ENCODE peak calls at places on chromosomes 16 and 17, in eight cellular contexts. J, Z, R, U, Y, V, L and M are unnamed samples.

GRCh38 chr16:4314532-4315184 is 1.2 kb upstream of the GLIS2 start:
- DNase-seq in R (peak), Z (no peak), V (no peak), J (no peak), U (no peak), L (no peak), Y (no peak), M (no peak)

GRCh38 chr16:23863511-23864422 is 28.0 kb downstream of the PRKCB start:
- DNase-seq in Z (no peak), U (no peak), J (no peak), Y (no peak), L (no peak), R (no peak), V (no peak), M (peak)

GRCh38 chr17:77885678-77886386 is 72.7 kb upstream of the TNRC6C start:
- DNase-seq in V (no peak), Y (no peak), Z (no peak), L (no peak), R (no peak), U (no peak), J (no peak), M (no peak)

GRCh38 chr16:48687421-48688038 is 77.5 kb upstream of the N4BP1 start:
- DNase-seq in Y (peak), U (peak), L (peak), Z (no peak), V (no peak), J (peak), R (peak), M (peak)

GRCh38 chr17:66569572-66569971 is 265.3 kb upstream of the CACNG5 start:
- DNase-seq in L (no peak), U (no peak), V (no peak), Y (no peak), Z (no peak), J (no peak), R (no peak), M (no peak)

GRCh38 chr17:75779250-75779986 is 5.2 kb upstream of the UNK start:
- DNase-seq in R (peak), Y (peak), Z (peak), U (peak), L (peak), J (peak), V (peak), M (peak)

GRCh38 chr16:27841911-27842310 is 221.6 kb downstream of the GSG1L start:
- DNase-seq in L (no peak), U (no peak), Y (no peak), Z (no peak), J (no peak), V (no peak), R (no peak), M (no peak)

GRCh38 chr17:73307130-73307529 is 4.7 kb downstream of the CDC42EP4 start:
- DNase-seq in Y (no peak), V (no peak), L (no peak), U (no peak), R (peak), J (peak), Z (no peak), M (no peak)

GRCh38 chr16:67364610-67365256 is 28.6 kb downstream of the TPPP3 start:
- DNase-seq in J (no peak), R (peak), Z (no peak), U (no peak), V (no peak), L (no peak), Y (no peak), M (no peak)

GRCh38 chr17:80829166-80829813 is 162.4 kb upstream of the CHMP6 start:
- DNase-seq in R (no peak), Y (no peak), Z (no peak), J (no peak), L (no peak), U (no peak), V (no peak), M (no peak)

GRCh38 chr16:26070595-26071170 is 378.9 kb downstream of the HS3ST4 start:
- DNase-seq in Z (no peak), Y (no peak), U (peak), L (no peak), J (no peak), V (no peak), R (no peak), M (no peak)

GRCh38 chr17:64196626-64197025 is 66.4 kb downstream of the TEX2 start:
- DNase-seq in Y (no peak), U (no peak), V (no peak), R (no peak), Z (no peak), J (no peak), L (peak), M (no peak)

GRCh38 chr17:73410586-73411329 is 99.0 kb upstream of the CDC42EP4 start:
- DNase-seq in Y (no peak), R (no peak), J (no peak), L (no peak), U (no peak), Z (no peak), V (no peak), M (no peak)

GRCh38 chr16:87586201-87586782 is 16.0 kb upstream of the JPH3 start:
- DNase-seq in Z (no peak), Y (no peak), U (no peak), V (no peak), J (no peak), R (no peak), L (no peak), M (no peak)

GRCh38 chr16:6018848-6019489 is 921.4 kb upstream of the EEF2KMT start:
- DNase-seq in Y (no peak), J (no peak), V (no peak), L (no peak), R (no peak), Z (no peak), U (no peak), M (no peak)

GRCh38 chr16:87735270-87736002 is 30.4 kb downstream of the KLHDC4 start:
- DNase-seq in U (no peak), Z (no peak), J (no peak), Y (no peak), R (no peak), V (no peak), L (no peak), M (no peak)

GRCh38 chr16:73405851-73406250 is 357.9 kb upstream of the ZFHX3 start:
- DNase-seq in J (peak), Z (no peak), L (no peak), U (no peak), R (no peak), Y (no peak), V (no peak), M (no peak)

GRCh38 chr17:13704333-13704732 is 102.6 kb upstream of the HS3ST3A1 start:
- DNase-seq in J (no peak), L (peak), V (no peak), Z (no peak), U (no peak), R (no peak), Y (no peak), M (no peak)

GRCh38 chr17:42154514-42154883 is 290 bp downstream of the RAB5C start:
- DNase-seq in J (no peak), R (no peak), V (no peak), L (no peak), Y (no peak), U (no peak), Z (no peak), M (no peak)

GRCh38 chr17:31457391-31458234 is 66.1 kb downstream of the RAB11FIP4 start:
- DNase-seq in Y (no peak), U (no peak), L (no peak), R (peak), V (no peak), Z (no peak), J (no peak), M (no peak)

GRCh38 chr16:69861276-69862030 is 89.7 kb upstream of the CLEC18A start:
- DNase-seq in U (no peak), V (no peak), J (peak), L (peak), Z (no peak), R (peak), Y (peak), M (no peak)

GRCh38 chr17:17745476-17746455 is 64.5 kb downstream of the RAI1 start:
- DNase-seq in R (no peak), Z (no peak), U (no peak), L (no peak), V (no peak), J (no peak), Y (no peak), M (no peak)

GRCh38 chr16:70790815-70791214 is 10.1 kb downstream of the VAC14 start:
- DNase-seq in U (no peak), R (no peak), V (no peak), J (no peak), L (no peak), Y (no peak), Z (no peak), M (no peak)